ENCODE peak calls at places on chromosomes 11 and 22, in six cellular contexts. One of them, this sample, is unnamed.

GRCh38 chr11:47121731-47122130 is 54.9 kb downstream of the ARFGAP2 start:
- DNase-seq in tibial nerve: no peak
- DNase-seq in NCI-H748 treated with DMSO at 0.1 percent for 48 hours: no peak
- DNase-seq in iris pigment epithelial cell: no peak
- DNase-seq in CD8-positive, alpha-beta memory T cell: no peak
- DNase-seq in stimulated activated CD4-positive, alpha-beta T cell treated with anti-CD3 and anti-CD28 coated beads, Interleukin-4, amount 100 ng/mL, for 1 hour: no peak
- DNase-seq in this sample: no peak

GRCh38 chr11:123678246-123678645 is 23.8 kb upstream of the SCN3B start:
- DNase-seq in tibial nerve: no peak
- DNase-seq in NCI-H748 treated with DMSO at 0.1 percent for 48 hours: no peak
- DNase-seq in iris pigment epithelial cell: no peak
- DNase-seq in CD8-positive, alpha-beta memory T cell: no peak
- DNase-seq in stimulated activated CD4-positive, alpha-beta T cell treated with anti-CD3 and anti-CD28 coated beads, Interleukin-4, amount 100 ng/mL, for 1 hour: no peak
- DNase-seq in this sample: no peak

GRCh38 chr22:37906364-37907008 is 389 bp downstream of the MICALL1 start:
- DNase-seq in tibial nerve: no peak
- DNase-seq in NCI-H748 treated with DMSO at 0.1 percent for 48 hours: no peak
- DNase-seq in iris pigment epithelial cell: no peak
- DNase-seq in CD8-positive, alpha-beta memory T cell: peak
- DNase-seq in stimulated activated CD4-positive, alpha-beta T cell treated with anti-CD3 and anti-CD28 coated beads, Interleukin-4, amount 100 ng/mL, for 1 hour: peak
- DNase-seq in this sample: no peak

GRCh38 chr11:70464509-70465361 is 66.4 kb downstream of the CTTN start:
- DNase-seq in tibial nerve: no peak
- DNase-seq in NCI-H748 treated with DMSO at 0.1 percent for 48 hours: no peak
- DNase-seq in iris pigment epithelial cell: no peak
- DNase-seq in CD8-positive, alpha-beta memory T cell: no peak
- DNase-seq in stimulated activated CD4-positive, alpha-beta T cell treated with anti-CD3 and anti-CD28 coated beads, Interleukin-4, amount 100 ng/mL, for 1 hour: no peak
- DNase-seq in this sample: no peak

GRCh38 chr11:16607675-16608644 is 130.5 kb upstream of the C11orf58 start:
- DNase-seq in tibial nerve: peak
- DNase-seq in NCI-H748 treated with DMSO at 0.1 percent for 48 hours: peak
- DNase-seq in iris pigment epithelial cell: no peak
- DNase-seq in CD8-positive, alpha-beta memory T cell: no peak
- DNase-seq in stimulated activated CD4-positive, alpha-beta T cell treated with anti-CD3 and anti-CD28 coated beads, Interleukin-4, amount 100 ng/mL, for 1 hour: no peak
- DNase-seq in this sample: peak

GRCh38 chr11:121767433-121767832 is 314.7 kb upstream of the SORL1-AS1 start:
- DNase-seq in tibial nerve: no peak
- DNase-seq in NCI-H748 treated with DMSO at 0.1 percent for 48 hours: no peak
- DNase-seq in iris pigment epithelial cell: peak
- DNase-seq in CD8-positive, alpha-beta memory T cell: no peak
- DNase-seq in stimulated activated CD4-positive, alpha-beta T cell treated with anti-CD3 and anti-CD28 coated beads, Interleukin-4, amount 100 ng/mL, for 1 hour: no peak
- DNase-seq in this sample: no peak

GRCh38 chr11:46513934-46514342 is 79.9 kb downstream of the AMBRA1 start:
- DNase-seq in tibial nerve: no peak
- DNase-seq in NCI-H748 treated with DMSO at 0.1 percent for 48 hours: no peak
- DNase-seq in iris pigment epithelial cell: peak
- DNase-seq in CD8-positive, alpha-beta memory T cell: no peak
- DNase-seq in stimulated activated CD4-positive, alpha-beta T cell treated with anti-CD3 and anti-CD28 coated beads, Interleukin-4, amount 100 ng/mL, for 1 hour: no peak
- DNase-seq in this sample: peak

GRCh38 chr11:36233226-36233625 is 56.0 kb downstream of the COMMD9 start:
- DNase-seq in tibial nerve: no peak
- DNase-seq in NCI-H748 treated with DMSO at 0.1 percent for 48 hours: peak
- DNase-seq in iris pigment epithelial cell: peak
- DNase-seq in CD8-positive, alpha-beta memory T cell: no peak
- DNase-seq in stimulated activated CD4-positive, alpha-beta T cell treated with anti-CD3 and anti-CD28 coated beads, Interleukin-4, amount 100 ng/mL, for 1 hour: no peak
- DNase-seq in this sample: no peak

This sample was measured in NCI-H226.